ENCODE peak calls at places on chromosomes 5 and 9, in five cellular contexts. N is T-cell; D is CD8-positive, alpha-beta memory T cell; G is stimulated activated CD8-positive, alpha-beta memory T cell treated with anti-CD3 and anti-CD28 coated beads, Interleukin-4, amount 100 ng/mL, for 4 hours; U is activated CD8-positive, alpha-beta T cell treated with anti-CD3 and anti-CD28 coated beads, Interleukin-2, amount 10 ng/mL, durations not matched to agents 7 days and 5 days. C is an unnamed sample.

GRCh38 chr9:36433386-36433785 is 33.3 kb upstream of the RNF38 start:
- DNase-seq in N (no peak), D (no peak), G (no peak), U (no peak), C (no peak)

GRCh38 chr9:136245194-136246150 is at the start of gene QSOX2:
- DNase-seq in N (peak; percentile 82), G (peak; percentile 67), U (peak; percentile 87), D (peak; percentile 81), C (peak; percentile 79)

GRCh38 chr9:37004424-37004935 is 29.6 kb downstream of the PAX5 start:
- DNase-seq in N (no peak), G (no peak), D (no peak), U (no peak), C (no peak)

GRCh38 chr5:132839426-132840301 is 9.2 kb upstream of the SHROOM1 start:
- DNase-seq in D (no peak), N (no peak), G (no peak), U (no peak), C (no peak)

GRCh38 chr5:145946112-145946861 is 9.9 kb downstream of the SH3RF2 start:
- DNase-seq in G (no peak), D (no peak), N (no peak), U (peak; percentile 26), C (no peak)

GRCh38 chr9:97564291-97565175 is 63.1 kb downstream of the TMOD1 start:
- DNase-seq in N (no peak), D (no peak), U (peak; percentile 9), G (no peak), C (no peak)

GRCh38 chr5:44952376-44952775 is 143.6 kb downstream of the MRPS30 start:
- DNase-seq in U (no peak), N (no peak), D (no peak), G (no peak), C (no peak)

GRCh38 chr5:135139397-135140134 is 105.5 kb upstream of the PITX1 start:
- DNase-seq in N (no peak), U (no peak), D (no peak), G (no peak), C (no peak)

GRCh38 chr9:12776775-12777055 is 1.9 kb downstream of the LURAP1L start:
- DNase-seq in G (no peak), N (no peak), D (no peak), U (no peak), C (no peak)

GRCh38 chr9:21801683-21802417 is 586 bp upstream of the MTAP start:
- DNase-seq in D (no peak), U (peak; percentile 33), N (no peak), G (no peak), C (peak; percentile 37)

GRCh38 chr9:75086443-75087278 is 1.3 kb downstream of the NMRK1 start:
- DNase-seq in D (no peak), U (no peak), N (peak; percentile 3), G (no peak), C (no peak)

GRCh38 chr5:121949885-121950284 is 11.9 kb upstream of the SRFBP1 start:
- DNase-seq in D (no peak), G (no peak), U (peak; percentile 34), N (peak; percentile 13), C (peak; percentile 68)

GRCh38 chr5:12910611-12911010 is 1006.4 kb upstream of the CTNND2 start:
- DNase-seq in D (no peak), U (no peak), N (no peak), G (no peak), C (no peak)

GRCh38 chr5:56640763-56641406 is 174.5 kb upstream of the MAP3K1 start:
- DNase-seq in U (no peak), D (no peak), N (peak; percentile 13), G (no peak), C (no peak)

GRCh38 chr9:121557581-121558422 is 58.2 kb upstream of the GGTA1 start:
- DNase-seq in D (no peak), G (no peak), N (peak; percentile 15), U (peak; percentile 67), C (peak; percentile 58)

GRCh38 chr5:64635056-64635686 is 55.1 kb upstream of the SHISAL2B start:
- DNase-seq in N (no peak), D (peak; percentile 9), U (no peak), G (no peak), C (no peak)

GRCh38 chr5:112551437-112552018 is 132.5 kb upstream of the EPB41L4A start:
- DNase-seq in N (peak; percentile 40), D (peak; percentile 37), G (no peak), U (peak; percentile 56), C (peak; percentile 49)

GRCh38 chr5:143024227-143024920 is 254.2 kb downstream of the ARHGAP26 start:
- DNase-seq in G (no peak), U (no peak), D (no peak), N (no peak), C (no peak)

GRCh38 chr5:90119531-90119940 is 290.0 kb downstream of the CETN3 start:
- DNase-seq in G (no peak), D (no peak), U (no peak), N (no peak), C (no peak)

GRCh38 chr5:82659114-82659513 is 381.0 kb upstream of the RPS23 start:
- DNase-seq in N (no peak), D (no peak), G (no peak), U (no peak), C (no peak)

GRCh38 chr5:78726556-78726955 is 78.0 kb upstream of the LHFPL2 start:
- DNase-seq in N (no peak), D (no peak), U (no peak), G (no peak), C (no peak)

GRCh38 chr9:27482709-27483108 is 41.4 kb upstream of the IFNK start:
- DNase-seq in U (no peak), D (no peak), N (no peak), G (no peak), C (no peak)

GRCh38 chr5:177094224-177095087 is 7.7 kb downstream of the FGFR4 start:
- DNase-seq in G (no peak), U (no peak), D (no peak), N (no peak), C (no peak)

GRCh38 chr9:87336914-87337333 is 160.7 kb upstream of the DAPK1 start:
- DNase-seq in G (no peak), U (no peak), D (no peak), N (no peak), C (peak; percentile 16)

GRCh38 chr9:89425921-89426388 is 72.0 kb downstream of the SEMA4D start:
- DNase-seq in D (no peak), G (no peak), U (no peak), N (no peak), C (no peak)

C was measured in DND-41.